ENCODE peak calls at places on chromosome X, in seven cellular contexts. A is neural progenitor cell, R is K562, K is type B pancreatic cell, G is cardiac muscle cell, E is dorsolateral prefrontal cortex, N is GM10248. L is an unnamed sample.

GRCh38 chrX:120000490-120001246 is 57.1 kb upstream of the NKAP start:
- DNase-seq in E (no peak), K (no peak), N (no peak), G (no peak), A (peak; percentile 38), R (no peak), L (no peak)

GRCh38 chrX:115093206-115093605 is 75.8 kb upstream of the IL13RA2 start:
- DNase-seq in G (peak; percentile 1), E (no peak), K (no peak), N (no peak), A (no peak), R (no peak), L (no peak)

GRCh38 chrX:132737743-132738142 is 220.7 kb downstream of the HS6ST2 start:
- DNase-seq in N (no peak), E (no peak), K (no peak), A (no peak), G (no peak), R (no peak), L (no peak)

GRCh38 chrX:119870626-119871131 is 854 bp downstream of the RNF113A start:
- DNase-seq in A (peak; percentile 37), R (no peak), G (peak; percentile 16), E (no peak), N (no peak), K (no peak), L (peak; percentile 17)

GRCh38 chrX:38868941-38869378 is 67.7 kb downstream of the MID1IP1 start:
- DNase-seq in A (no peak), K (no peak), E (no peak), G (peak; percentile 64), N (no peak), R (no peak), L (no peak)

GRCh38 chrX:69234624-69235023 is 69.4 kb upstream of the PJA1 start:
- DNase-seq in G (no peak), N (no peak), A (no peak), R (no peak), E (no peak), K (no peak), L (no peak)

GRCh38 chrX:13084611-13085010 is 40.2 kb upstream of the FAM9C start:
- DNase-seq in E (no peak), A (no peak), R (no peak), N (no peak), G (no peak), K (no peak), L (no peak)

GRCh38 chrX:107154787-107155620 is 36.4 kb upstream of the RBM41 start:
- DNase-seq in G (no peak), E (no peak), K (no peak), N (peak; percentile 3), A (no peak), R (peak; percentile 19), L (no peak)

GRCh38 chrX:37609727-37610126 is 38.3 kb downstream of the LANCL3 start:
- DNase-seq in G (no peak), A (no peak), N (no peak), K (no peak), E (no peak), R (no peak), L (no peak)

GRCh38 chrX:5380426-5380825 is 848.2 kb downstream of the NLGN4X start:
- DNase-seq in G (no peak), E (no peak), R (no peak), N (no peak), K (no peak), A (no peak), L (no peak)

GRCh38 chrX:43836435-43837184 is 45.6 kb downstream of the MAOB start:
- DNase-seq in K (no peak), G (peak; percentile 40), R (peak; percentile 6), E (no peak), A (peak; percentile 3), N (peak; percentile 6), L (no peak)

GRCh38 chrX:52337410-52337809 is 31.4 kb upstream of the XAGE2 start:
- DNase-seq in A (no peak), K (no peak), N (no peak), E (no peak), R (no peak), G (no peak), L (no peak)

GRCh38 chrX:119429471-119429870 is 30.3 kb downstream of the SLC25A43 start:
- DNase-seq in K (no peak), N (no peak), E (no peak), G (peak; percentile 14), A (no peak), R (no peak), L (no peak)

GRCh38 chrX:136336623-136337022 is 35.9 kb downstream of the ADGRG4 start:
- DNase-seq in K (no peak), R (peak; percentile 6), E (no peak), G (no peak), N (no peak), A (no peak), L (no peak)
- TF ChIP-seq CTCF in K (peak; percentile 69), R (peak; percentile 30), E (no peak), G (peak; percentile 31), N (no peak), A (peak; percentile 53), L (peak; percentile 24)

DNA sequence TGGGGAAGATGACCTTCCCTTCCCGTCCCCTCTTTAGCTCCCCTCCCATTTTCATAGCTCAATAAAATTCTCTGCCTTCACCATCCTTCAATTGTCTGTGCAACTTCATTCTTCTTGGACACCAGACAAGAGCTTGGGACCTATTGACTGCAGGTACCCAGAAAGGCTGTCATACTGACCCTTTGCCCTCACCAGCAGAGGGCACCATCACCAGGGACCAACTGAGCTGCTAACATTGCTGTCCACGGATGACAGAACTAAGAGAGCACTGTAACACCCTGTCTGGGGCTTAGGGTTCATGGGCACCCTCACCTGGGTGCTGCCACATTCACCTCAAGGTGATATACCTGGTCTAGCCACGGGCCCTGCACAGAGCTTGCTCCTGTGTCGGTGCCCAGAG is 141.3 kb upstream of the VCX3B start:
- DNase-seq in R (no peak), E (no peak), G (no peak), K (no peak), N (no peak), A (no peak), L (no peak)
- TF ChIP-seq CTCF in R (no peak), E (no peak), G (peak; percentile 10), K (no peak), N (no peak), A (no peak), L (no peak)

DNA sequence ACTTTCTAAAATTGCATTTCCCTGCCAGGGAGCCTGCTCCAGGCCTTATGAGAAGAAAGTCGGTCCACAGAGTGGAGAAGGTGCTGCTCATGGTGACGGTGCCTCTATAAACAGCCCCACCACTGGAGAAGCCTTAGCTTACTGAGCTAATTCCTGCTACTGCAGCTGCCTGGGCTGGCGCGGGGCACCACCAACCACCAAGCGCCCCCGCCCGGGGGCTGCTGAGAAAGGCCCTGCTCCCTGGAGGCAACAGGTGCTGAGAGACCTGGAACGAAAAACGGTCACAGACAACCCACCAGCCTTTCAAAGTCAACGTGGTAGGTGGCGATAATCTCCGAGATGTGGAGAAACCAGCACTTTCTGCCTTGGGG is 2.9 kb downstream of the HCFC1 start:
- DNase-seq in R (no peak), A (peak; percentile 52), N (no peak), E (no peak), K (no peak), G (no peak), L (peak; percentile 53)
- TF ChIP-seq CTCF in R (peak; percentile 23), A (no peak), N (peak; percentile 20), E (no peak), K (no peak), G (no peak), L (no peak)

GRCh38 chrX:44874481-44875184 is 1.6 kb downstream of the KDM6A start:
- DNase-seq in R (peak; percentile 31), K (no peak), N (peak; percentile 40), A (peak; percentile 48), G (peak; percentile 35), E (no peak), L (peak; percentile 12)

GRCh38 chrX:44873415-44874270 is 655 bp downstream of the KDM6A start:
- DNase-seq in K (peak; percentile 70), G (peak; percentile 55), E (peak; percentile 70), A (peak; percentile 68), N (peak; percentile 34), R (peak; percentile 30), L (peak; percentile 53)

GRCh38 chrX:44876076-44876475 is 3.1 kb downstream of the KDM6A start:
- DNase-seq in A (no peak), E (no peak), N (no peak), G (no peak), K (no peak), R (no peak), L (no peak)

GRCh38 chrX:44876767-44877166 is 3.8 kb downstream of the KDM6A start:
- DNase-seq in K (no peak), R (no peak), E (no peak), G (no peak), A (no peak), N (no peak), L (no peak)

GRCh38 chrX:44875185-44875489 is 2.1 kb downstream of the KDM6A start:
- DNase-seq in E (no peak), R (no peak), A (no peak), G (no peak), N (no peak), K (no peak), L (no peak)
- TF ChIP-seq CTCF in E (no peak), R (no peak), A (no peak), G (no peak), N (no peak), K (no peak), L (no peak)

L was measured in nephron progenitor cell.